ENCODE peak calls at places on chromosomes 4 and X, in four cellular contexts. W is HCT116, S is suprapubic skin, Q is A549. X is an unnamed sample.

GRCh38 chr4:152106113-152106763 is 345.4 kb upstream of the GATB start:
- DNase-seq in W (peak; percentile 83), S (peak; percentile 82), Q (peak; percentile 69), X (peak; percentile 72)

GRCh38 chrX:104324461-104324860 is 69.7 kb upstream of the ESX1 start:
- DNase-seq in W (no peak), S (no peak), Q (no peak), X (no peak)

GRCh38 chrX:109352121-109352556 is 129.7 kb downstream of the GUCY2F start:
- DNase-seq in W (no peak), S (no peak), Q (no peak), X (no peak)

GRCh38 chr4:59960143-59960542 is 1240.0 kb upstream of the ADGRL3 start:
- DNase-seq in W (no peak), S (no peak), Q (no peak), X (no peak)

GRCh38 chrX:106894392-106894909 is 8.7 kb downstream of the RIPPLY1 start:
- DNase-seq in W (peak; percentile 63), S (no peak), Q (peak; percentile 50), X (no peak)

GRCh38 chrX:12421918-12422317 is 283.6 kb downstream of the FRMPD4 start:
- DNase-seq in W (no peak), S (no peak), Q (no peak), X (no peak)

GRCh38 chrX:13418126-13419091 is 98.6 kb upstream of the ATXN3L start:
- DNase-seq in W (no peak), S (no peak), Q (no peak), X (no peak)

GRCh38 chrX:1283093-1283492 is 14.5 kb downstream of the CSF2RA start:
- DNase-seq in W (no peak), S (no peak), Q (no peak), X (no peak)

GRCh38 chr4:25533237-25533636 is 122.4 kb upstream of the SLC34A2 start:
- DNase-seq in W (no peak), S (no peak), Q (no peak), X (no peak)

GRCh38 chr4:73446336-73446938 is 10.4 kb downstream of the AFP start:
- DNase-seq in W (peak; percentile 48), S (no peak), Q (peak; percentile 10), X (no peak)

GRCh38 chrX:38166478-38167083 is 54.1 kb downstream of the SRPX start:
- DNase-seq in W (peak; percentile 3), S (no peak), Q (peak; percentile 4), X (no peak)

GRCh38 chrX:2262679-2263055 is 238.1 kb downstream of the DHRSX start:
- DNase-seq in W (no peak), S (peak; percentile 47), Q (no peak), X (no peak)

GRCh38 chr4:105551968-105552746 is at the start of gene ARHGEF38:
- DNase-seq in W (no peak), S (no peak), Q (no peak), X (peak; percentile 26)

GRCh38 chr4:30828290-30828926 is 108.2 kb downstream of the PCDH7 start:
- DNase-seq in W (peak; percentile 55), S (no peak), Q (no peak), X (no peak)

GRCh38 chrX:48945517-48946348 is 11.7 kb downstream of the OTUD5 start:
- DNase-seq in W (peak; percentile 6), S (no peak), Q (peak; percentile 62), X (no peak)

GRCh38 chr4:14336656-14337055 is 665.6 kb upstream of the CPEB2 start:
- DNase-seq in W (no peak), S (no peak), Q (no peak), X (no peak)

GRCh38 chrX:40299028-40299479 is 201.3 kb upstream of the BCOR start:
- DNase-seq in W (no peak), S (peak; percentile 66), Q (no peak), X (no peak)

GRCh38 chrX:129006491-129006890 is 516.8 kb downstream of the SMARCA1 start:
- DNase-seq in W (no peak), S (no peak), Q (no peak), X (no peak)

GRCh38 chr4:172826866-172827265 is 341.7 kb upstream of the GALNT7 start:
- DNase-seq in W (no peak), S (no peak), Q (no peak), X (no peak)

GRCh38 chr4:152779513-152780266 is at the start of the genes ARFIP1 and TIGD4:
- DNase-seq in W (peak; percentile 95), S (peak; percentile 98), Q (peak; percentile 81), X (peak; percentile 88)

GRCh38 chrX:11770320-11770719 is 12.3 kb downstream of the MSL3 start:
- DNase-seq in W (peak; percentile 22), S (no peak), Q (peak; percentile 49), X (no peak)

GRCh38 chr4:6307230-6307629 is 37.6 kb downstream of the WFS1 start:
- DNase-seq in W (no peak), S (no peak), Q (no peak), X (no peak)
- H3K27ac ChIP-seq in W (no peak overlapping the region), S (no peak overlapping the region), Q (no peak overlapping the region), X (no peak overlapping the region)

DNA sequence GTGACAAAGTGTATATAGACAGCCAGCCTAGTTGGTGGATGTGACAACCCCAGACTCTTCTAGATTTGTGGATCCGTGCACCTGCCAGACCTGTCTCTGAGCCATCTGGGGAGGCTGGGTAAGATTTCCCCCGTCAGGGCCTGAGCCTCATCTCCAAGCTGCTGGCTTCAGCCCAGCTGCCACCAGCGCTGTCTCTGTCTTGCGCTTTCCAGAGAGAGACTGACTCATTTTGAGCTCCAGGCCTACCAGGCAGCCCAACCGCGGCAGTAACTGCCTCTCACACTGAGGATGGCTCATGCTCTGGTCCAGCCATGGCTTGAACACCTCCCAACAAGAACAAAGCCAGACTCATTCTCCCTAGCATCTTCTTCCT is 26.4 kb downstream of the NOP14 start:
- DNase-seq in W (no peak), S (peak; percentile 52), Q (no peak), X (peak; percentile 89)
- H3K27ac ChIP-seq in W (peak overlapping the region; percentile 96), S (peak overlapping the region; percentile 58), Q (peak overlapping the region; percentile 96), X (peak overlapping the region; percentile 100)

GRCh38 chr4:101126044-101126443 is 221.3 kb downstream of the PPP3CA start:
- DNase-seq in W (no peak), S (no peak), Q (no peak), X (no peak)
- H3K27ac ChIP-seq in W (peak overlapping the region; percentile 96), S (no peak overlapping the region), Q (no peak overlapping the region), X (no peak overlapping the region)

GRCh38 chr4:45345551-45345950 is 619.2 kb upstream of the GNPDA2 start:
- DNase-seq in W (no peak), S (no peak), Q (no peak), X (no peak)
- H3K27ac ChIP-seq in W (no peak overlapping the region), S (no peak overlapping the region), Q (no peak overlapping the region), X (no peak overlapping the region)

DNA sequence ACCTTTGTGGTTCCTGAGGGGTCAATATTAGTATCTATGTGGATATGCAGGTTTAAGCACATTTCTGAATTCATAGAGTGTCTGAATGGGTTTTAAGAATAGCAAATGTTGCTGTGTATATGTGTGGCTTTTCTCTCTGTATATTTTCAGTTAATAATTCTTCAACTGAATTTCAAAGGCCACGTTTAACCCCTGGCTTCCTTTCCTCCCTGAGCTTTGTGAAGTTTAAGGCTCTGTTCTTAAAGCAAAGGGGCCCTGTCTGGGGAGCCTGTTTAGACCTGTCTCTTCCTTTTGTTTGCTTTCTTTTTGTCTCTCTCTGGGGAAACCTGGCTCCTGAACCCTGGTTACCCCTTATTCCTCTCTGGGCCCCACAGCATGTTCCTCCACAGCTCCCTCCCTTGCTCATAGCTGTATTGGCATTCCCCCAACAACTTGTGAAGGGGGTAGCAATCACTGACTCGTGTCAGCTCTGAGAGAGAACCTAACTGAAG is 139.1 kb downstream of the COL4A6 start:
- DNase-seq in W (no peak), S (no peak), Q (no peak), X (no peak)
- H3K27ac ChIP-seq in W (no peak overlapping the region), S (no peak overlapping the region), Q (peak overlapping the region; percentile 82), X (peak overlapping the region; percentile 58)

GRCh38 chr4:3483471-3483921 is 20.4 kb downstream of the DOK7 start:
- DNase-seq in W (no peak), S (no peak), Q (no peak), X (no peak)
- H3K27ac ChIP-seq in W (no peak overlapping the region), S (no peak overlapping the region), Q (peak overlapping the region; percentile 83), X (peak overlapping the region; percentile 87)

GRCh38 chrX:21952624-21953023 is 12.1 kb downstream of the SMS start:
- DNase-seq in W (no peak), S (no peak), Q (no peak), X (no peak)
- H3K27ac ChIP-seq in W (no peak overlapping the region), S (no peak overlapping the region), Q (no peak overlapping the region), X (no peak overlapping the region)

GRCh38 chr4:2265113-2266110 is 3.5 kb upstream of the MXD4 start:
- DNase-seq in W (no peak), S (no peak), Q (no peak), X (no peak)

GRCh38 chr4:2267841-2268240 is 5.9 kb upstream of the MXD4 start:
- DNase-seq in W (no peak), S (no peak), Q (no peak), X (no peak)

GRCh38 chr4:2266181-2266580 is 4.3 kb upstream of the MXD4 start:
- DNase-seq in W (no peak), S (no peak), Q (no peak), X (no peak)

GRCh38 chr4:2267320-2267811 is 5.5 kb upstream of the MXD4 start:
- DNase-seq in W (no peak), S (no peak), Q (no peak), X (no peak)

DNA sequence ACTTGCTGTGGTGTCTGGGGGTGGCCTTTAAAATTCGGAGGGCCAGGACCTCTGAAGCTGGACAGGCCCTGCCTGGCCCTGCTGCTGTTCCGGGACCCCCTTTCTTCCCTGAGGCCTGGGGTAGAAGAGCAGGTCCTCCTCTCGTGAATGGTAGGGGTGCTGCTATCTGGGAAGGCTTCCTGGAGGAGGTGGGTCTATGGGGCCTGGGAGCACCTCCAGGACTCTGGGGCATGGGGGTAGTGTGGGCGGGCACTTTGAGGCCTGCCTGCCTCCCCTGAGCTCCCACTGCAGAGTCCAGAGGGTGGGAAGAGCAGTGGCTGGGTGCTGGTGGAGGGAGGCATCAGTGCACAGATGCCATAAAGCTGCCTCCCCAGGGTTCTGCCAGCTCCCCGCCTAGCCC is 4.9 kb upstream of the MXD4 start:
- DNase-seq in W (no peak), S (no peak), Q (no peak), X (no peak)
- H3K27ac ChIP-seq in W (no peak overlapping the region), S (no peak overlapping the region), Q (no peak overlapping the region), X (no peak overlapping the region)

X was measured in epithelial cell of prostate.